ENCODE peak calls at places on chromosomes 7 and 10, in six cellular contexts. J is neuronal stem cell, H is mesendoderm, T is IMR-90, P is mesenchymal stem cell, N is trophoblast cell. D is an unnamed sample.

GRCh38 chr10:95254629-95255028 is 36.2 kb downstream of the PDLIM1 start:
- DNase-seq in P (no peak), T (no peak), H (no peak), J (no peak), N (no peak), D (no peak)

GRCh38 chr7:159127691-159128642 is 16.7 kb downstream of the VIPR2 start:
- DNase-seq in N (no peak), P (no peak), J (no peak), H (no peak), T (no peak), D (peak)

GRCh38 chr7:151088856-151089699 is 2.8 kb downstream of the AGAP3 start:
- DNase-seq in P (peak), J (peak), H (peak), T (peak), N (peak), D (no peak)

GRCh38 chr10:125982256-125982948 is 86.0 kb downstream of the FANK1 start:
- DNase-seq in P (peak), N (peak), T (peak), H (peak), J (peak), D (peak)

GRCh38 chr10:89428873-89429272 is 14.5 kb downstream of the IFIT5 start:
- DNase-seq in N (no peak), H (no peak), T (no peak), P (no peak), J (no peak), D (no peak)

GRCh38 chr7:131328387-131329175 is 905 bp downstream of the MKLN1 start:
- DNase-seq in H (peak), P (peak), J (no peak), T (peak), N (peak), D (no peak)

GRCh38 chr10:85045046-85045445 is 716.7 kb downstream of the CCSER2 start:
- DNase-seq in H (no peak), T (no peak), J (no peak), N (no peak), P (no peak), D (no peak)

GRCh38 chr7:63072806-63073205 is 925.8 kb upstream of the ZNF722 start:
- DNase-seq in H (no peak), J (no peak), N (no peak), T (no peak), P (no peak), D (no peak)

GRCh38 chr7:15916666-15917388 is 230.3 kb upstream of the MEOX2 start:
- DNase-seq in H (no peak), J (no peak), T (peak), N (no peak), P (peak), D (no peak)

GRCh38 chr10:129709101-129709500 is 242.1 kb downstream of the MGMT start:
- DNase-seq in T (no peak), J (no peak), H (no peak), N (no peak), P (no peak), D (no peak)

GRCh38 chr10:99346247-99346646 is 17.1 kb downstream of the CNNM1 start:
- DNase-seq in J (no peak), T (peak), N (no peak), P (peak), H (no peak), D (no peak)

GRCh38 chr7:75861636-75862035 is 17.2 kb upstream of the RHBDD2 start:
- DNase-seq in N (peak), H (no peak), P (peak), J (no peak), T (peak), D (no peak)

GRCh38 chr10:34240031-34240430 is 575.1 kb downstream of the PARD3 start:
- DNase-seq in P (no peak), T (no peak), J (no peak), N (no peak), H (no peak), D (no peak)

GRCh38 chr10:34232481-34232880 is 582.6 kb downstream of the PARD3 start:
- DNase-seq in N (no peak), P (no peak), H (no peak), T (no peak), J (no peak), D (no peak)

GRCh38 chr10:34236927-34237326 is 578.2 kb downstream of the PARD3 start:
- DNase-seq in J (no peak), N (no peak), H (no peak), T (peak), P (peak), D (no peak)

GRCh38 chr10:34231441-34232180 is 583.5 kb downstream of the PARD3 start:
- DNase-seq in N (peak), H (no peak), J (no peak), T (no peak), P (no peak), D (no peak)

DNA sequence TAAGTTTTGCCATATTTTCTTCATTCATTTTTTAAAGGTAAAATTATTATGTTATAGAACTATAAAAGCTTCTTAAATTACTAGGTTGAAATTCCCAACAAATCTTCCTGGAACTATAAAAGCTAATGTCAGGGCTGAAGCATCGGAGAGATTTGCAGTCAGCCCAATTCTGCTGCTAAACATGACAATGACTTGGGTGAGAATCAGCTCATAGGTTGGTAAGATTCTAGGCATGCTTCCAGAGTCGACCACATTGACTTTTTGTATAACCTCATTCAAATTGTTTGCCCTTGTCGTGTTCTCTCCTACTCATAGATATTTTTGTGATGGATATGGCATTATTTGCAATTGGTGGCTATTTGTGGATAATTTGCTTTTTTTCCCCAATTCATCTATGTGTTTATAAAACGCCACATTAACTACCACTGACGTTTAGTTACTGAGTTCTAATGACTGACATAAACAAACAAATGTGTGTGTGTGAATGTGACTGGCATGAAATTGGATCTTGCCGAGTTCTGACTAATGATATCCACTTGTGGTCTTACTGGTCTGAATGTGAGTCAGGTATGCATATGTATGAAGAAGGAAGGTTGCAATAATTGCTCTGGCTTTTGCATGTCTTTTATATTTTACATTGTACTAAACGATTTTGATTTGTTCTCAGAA is 579.8 kb downstream of the PARD3 start:
- DNase-seq in N (no peak), T (peak), J (no peak), P (peak), H (no peak), D (no peak)
- H3K23ac ChIP-seq in N (no peak), T (no peak), J (no peak), P (no peak), H (no peak), D (no peak)

GRCh38 chr7:64625114-64626082 is 40.5 kb upstream of the ZNF107 start:
- DNase-seq in J (no peak), T (no peak), P (no peak), N (peak), H (peak), D (no peak)

GRCh38 chr7:64628721-64629120 is 37.2 kb upstream of the ZNF107 start:
- DNase-seq in J (no peak), P (no peak), H (no peak), T (no peak), N (peak), D (no peak)

GRCh38 chr7:64626083-64626469 is 39.9 kb upstream of the ZNF107 start:
- DNase-seq in N (no peak), H (no peak), P (no peak), T (no peak), J (no peak), D (no peak)

GRCh38 chr7:64628192-64628591 is 37.7 kb upstream of the ZNF107 start:
- DNase-seq in H (no peak), T (no peak), P (no peak), N (peak), J (no peak), D (no peak)

DNA sequence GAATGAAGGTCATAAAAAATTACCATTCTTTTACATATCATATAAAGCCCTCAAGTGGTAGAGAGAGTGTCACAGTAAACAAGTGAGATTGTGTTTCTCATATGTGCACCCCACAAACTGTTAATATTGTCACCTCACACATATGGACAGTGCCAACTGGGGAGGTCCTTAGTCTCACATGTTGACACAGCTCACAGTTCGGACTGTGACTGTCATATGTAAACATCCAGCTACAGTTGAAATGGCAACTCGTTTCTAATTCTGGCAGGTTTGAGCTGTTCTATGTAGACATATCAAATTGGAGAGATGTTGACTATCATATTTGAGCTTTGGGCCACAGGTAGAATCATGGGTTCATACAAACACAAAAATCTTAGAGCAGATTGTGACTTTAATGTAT is 39.4 kb upstream of the ZNF107 start:
- DNase-seq in J (no peak), H (no peak), T (no peak), P (no peak), N (no peak), D (no peak)
- H3K23ac ChIP-seq in J (no peak), H (no peak), T (no peak), P (no peak), N (no peak), D (no peak)

DNA sequence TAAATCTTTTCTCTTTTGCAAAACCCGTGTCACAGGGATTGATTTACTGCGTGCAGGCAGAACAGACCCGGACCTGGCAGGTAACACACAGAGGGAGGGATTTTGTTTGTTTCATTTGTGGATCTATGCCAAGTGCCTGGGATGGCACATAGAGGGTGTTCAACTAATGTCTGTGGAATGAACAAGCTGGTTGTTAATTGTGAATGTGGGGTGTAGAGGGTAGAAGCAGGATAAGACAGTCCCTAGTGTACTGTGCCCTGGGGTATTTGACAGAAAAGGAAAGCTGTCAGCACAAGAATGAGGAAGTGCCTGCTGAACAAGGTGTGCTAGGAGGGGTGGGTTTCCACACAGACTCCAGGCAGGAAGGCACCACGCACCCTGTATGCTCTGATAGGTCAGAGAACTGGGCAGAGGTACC is 331.8 kb downstream of the CALN1 start:
- DNase-seq in J (no peak), N (no peak), P (no peak), H (no peak), T (no peak), D (no peak)
- H3K23ac ChIP-seq in J (no peak), N (no peak), P (no peak), H (peak), T (no peak), D (no peak)

GRCh38 chr7:12821746-12822145 is 134.3 kb downstream of the ARL4A start:
- DNase-seq in J (no peak), T (no peak), P (no peak), N (no peak), H (no peak), D (no peak)
- H3K23ac ChIP-seq in J (no peak), T (no peak), P (no peak), N (no peak), H (no peak), D (no peak)